ENCODE peak calls at places on chromosomes 7 and 10, in nine cellular contexts. X is cardiac muscle cell, G is tibial artery, Q is body of pancreas, E is OCI-LY7, P is colonic mucosa, Z is left ventricle myocardium inferior, L is fibroblast of lung, S is lung. C is an unnamed sample.
A peak's percentile ranks its signal among the peaks of the same experiment; 100 is the strongest.

GRCh38 chr10:119098576-119098975 is 5.3 kb upstream of the DENND10 start:
- DNase-seq in X (no peak), G (no peak), Q (no peak), E (no peak), P (no peak), Z (no peak), L (no peak), S (no peak), C (no peak)

GRCh38 chr7:149692557-149692982 is 80.8 kb downstream of the ZNF467 start:
- DNase-seq in X (peak; percentile 29), G (no peak), Q (no peak), E (no peak), P (no peak), Z (no peak), L (no peak), S (no peak), C (no peak)

GRCh38 chr7:130047801-130048200 is 3.4 kb downstream of the ZC3HC1 start:
- DNase-seq in X (no peak), G (no peak), Q (no peak), E (no peak), P (no peak), Z (no peak), L (peak; percentile 14), S (no peak), C (no peak)

GRCh38 chr7:29480456-29480855 is 83.2 kb upstream of the PRR15 start:
- DNase-seq in X (no peak), G (no peak), Q (peak; percentile 81), E (no peak), P (no peak), Z (no peak), L (no peak), S (no peak), C (no peak)

GRCh38 chr7:31080112-31080511 is 28.0 kb downstream of the ADCYAP1R1 start:
- DNase-seq in X (no peak), G (no peak), Q (no peak), E (no peak), P (no peak), Z (no peak), L (no peak), S (no peak), C (no peak)

GRCh38 chr10:46265981-46266505 is 20.8 kb upstream of the ANTXRL start:
- DNase-seq in X (no peak), G (no peak), Q (no peak), E (peak; percentile 90), P (no peak), Z (no peak), L (no peak), S (no peak), C (no peak)

GRCh38 chr7:156554488-156554887 is 86.1 kb upstream of the RNF32 start:
- DNase-seq in X (no peak), G (no peak), Q (no peak), E (no peak), P (no peak), Z (no peak), L (no peak), S (peak; percentile 22), C (no peak)

GRCh38 chr7:93747019-93747418 is 143.5 kb downstream of the TFPI2 start:
- DNase-seq in X (no peak), G (no peak), Q (no peak), E (no peak), P (no peak), Z (no peak), L (no peak), S (no peak), C (no peak)

GRCh38 chr7:45692031-45692430 is 117.9 kb downstream of the ADCY1 start:
- DNase-seq in X (no peak), G (no peak), Q (no peak), E (no peak), P (peak; percentile 14), Z (no peak), L (no peak), S (no peak), C (no peak)

GRCh38 chr10:58424176-58424575 is 39.0 kb downstream of the TFAM start:
- DNase-seq in X (no peak), G (no peak), Q (no peak), E (no peak), P (no peak), Z (no peak), L (peak; percentile 73), S (no peak), C (no peak)

GRCh38 chr10:104257235-104257634 is 2.5 kb downstream of the GSTO1 start:
- DNase-seq in X (no peak), G (no peak), Q (no peak), E (no peak), P (no peak), Z (no peak), L (no peak), S (no peak), C (no peak)

GRCh38 chr10:104254493-104255243 is at the start of gene GSTO1:
- DNase-seq in X (peak; percentile 67), G (peak; percentile 87), Q (peak; percentile 77), E (peak; percentile 54), P (peak; percentile 86), Z (peak; percentile 87), L (peak; percentile 74), S (peak; percentile 83), C (peak; percentile 27)

GRCh38 chr10:104255244-104255981 is 721 bp downstream of the GSTO1 start:
- DNase-seq in X (no peak), G (no peak), Q (no peak), E (peak; percentile 20), P (peak; percentile 61), Z (no peak), L (peak; percentile 72), S (no peak), C (no peak)

GRCh38 chr10:104258209-104258608 is 3.5 kb downstream of the GSTO1 start:
- DNase-seq in X (no peak), G (no peak), Q (no peak), E (no peak), P (no peak), Z (no peak), L (no peak), S (no peak), C (no peak)

GRCh38 chr10:104256335-104257080 is 1.8 kb downstream of the GSTO1 start:
- DNase-seq in X (no peak), G (no peak), Q (no peak), E (no peak), P (no peak), Z (no peak), L (peak; percentile 8), S (no peak), C (peak; percentile 50)
- H3K4me1 ChIP-seq in X (peaks cover 49% of the 10 kb centered on the region), G (peaks cover 44% of the 10 kb centered on the region), Q (peaks cover 58% of the 10 kb centered on the region), E (peaks cover 14% of the 10 kb centered on the region), P (peaks cover 6% of the 10 kb centered on the region), Z (peaks cover 78% of the 10 kb centered on the region), L (peaks cover 18% of the 10 kb centered on the region), S (peaks cover 28% of the 10 kb centered on the region), C (peaks cover 64% of the 10 kb centered on the region)

GRCh38 chr10:77355844-77356243 is 281.8 kb downstream of the KCNMA1 start:
- DNase-seq in X (no peak), G (no peak), Q (no peak), E (no peak), P (no peak), Z (no peak), L (peak; percentile 79), S (no peak), C (no peak)

GRCh38 chr10:77359287-77359691 is 278.3 kb downstream of the KCNMA1 start:
- DNase-seq in X (no peak), G (no peak), Q (no peak), E (no peak), P (no peak), Z (no peak), L (no peak), S (no peak), C (no peak)

GRCh38 chr10:77358666-77359065 is 278.9 kb downstream of the KCNMA1 start:
- DNase-seq in X (no peak), G (no peak), Q (no peak), E (no peak), P (no peak), Z (no peak), L (no peak), S (no peak), C (no peak)

GRCh38 chr10:77357611-77358010 is 280.0 kb downstream of the KCNMA1 start:
- DNase-seq in X (no peak), G (no peak), Q (no peak), E (no peak), P (no peak), Z (no peak), L (peak; percentile 75), S (no peak), C (no peak)

GRCh38 chr10:77357185-77357584 is 280.4 kb downstream of the KCNMA1 start:
- DNase-seq in X (no peak), G (no peak), Q (no peak), E (no peak), P (no peak), Z (no peak), L (no peak), S (no peak), C (no peak)
- H3K4me1 ChIP-seq in X (no peaks in the 10 kb centered on the region), G (peaks cover 36% of the 10 kb centered on the region), Q (no peaks in the 10 kb centered on the region), E (no peaks in the 10 kb centered on the region), P (no peaks in the 10 kb centered on the region), Z (no peaks in the 10 kb centered on the region), L (peaks cover 13% of the 10 kb centered on the region), S (no peaks in the 10 kb centered on the region), C (no peaks in the 10 kb centered on the region)

GRCh38 chr10:110959379-110960332 is 40.3 kb downstream of the SHOC2 start:
- DNase-seq in X (no peak), G (no peak), Q (no peak), E (no peak), P (no peak), Z (no peak), L (peak; percentile 31), S (no peak), C (no peak)
- H3K4me1 ChIP-seq in X (peaks cover 26% of the 10 kb centered on the region), G (peaks cover 30% of the 10 kb centered on the region), Q (peaks cover 49% of the 10 kb centered on the region), E (no peaks in the 10 kb centered on the region), P (no peaks in the 10 kb centered on the region), Z (peaks cover 61% of the 10 kb centered on the region), L (no peaks in the 10 kb centered on the region), S (peaks cover 22% of the 10 kb centered on the region), C (peaks cover 25% of the 10 kb centered on the region)

GRCh38 chr10:117350905-117351304 is 24.3 kb downstream of the PDZD8 start:
- DNase-seq in X (no peak), G (no peak), Q (no peak), E (no peak), P (no peak), Z (no peak), L (no peak), S (no peak), C (no peak)

GRCh38 chr10:117348236-117348635 is 27.0 kb downstream of the PDZD8 start:
- DNase-seq in X (no peak), G (no peak), Q (no peak), E (no peak), P (no peak), Z (no peak), L (no peak), S (no peak), C (no peak)

GRCh38 chr10:117345143-117345542 is 30.1 kb downstream of the PDZD8 start:
- DNase-seq in X (no peak), G (no peak), Q (no peak), E (no peak), P (no peak), Z (no peak), L (no peak), S (no peak), C (no peak)

GRCh38 chr10:117342638-117343037 is 32.6 kb downstream of the PDZD8 start:
- DNase-seq in X (no peak), G (no peak), Q (no peak), E (no peak), P (no peak), Z (no peak), L (peak; percentile 91), S (no peak), C (no peak)

DNA sequence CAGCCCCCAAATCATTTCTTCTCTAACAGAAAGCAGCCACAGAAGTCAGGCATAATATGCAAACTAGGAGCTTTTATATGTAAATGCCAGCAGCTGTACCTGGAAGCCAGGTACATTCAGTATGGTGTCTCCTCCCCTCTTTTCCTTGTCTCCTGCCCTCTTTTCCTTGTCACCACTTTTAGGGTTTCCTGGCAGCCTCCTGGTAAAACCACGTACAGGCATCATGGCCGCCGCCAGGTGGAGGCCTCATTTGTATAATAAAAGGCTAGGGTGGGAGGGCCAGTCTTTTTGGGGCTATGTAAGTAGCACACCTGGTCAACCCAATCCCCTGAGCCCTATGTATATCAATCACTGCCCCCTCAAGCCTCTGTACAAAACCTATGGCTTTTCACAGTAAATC is 28.7 kb downstream of the PDZD8 start:
- DNase-seq in X (no peak), G (no peak), Q (no peak), E (no peak), P (peak; percentile 57), Z (no peak), L (no peak), S (no peak), C (no peak)
- H3K4me1 ChIP-seq in X (no peaks in the 10 kb centered on the region), G (peaks cover 9% of the 10 kb centered on the region), Q (peaks cover 41% of the 10 kb centered on the region), E (no peaks in the 10 kb centered on the region), P (peaks cover 16% of the 10 kb centered on the region), Z (peaks cover 38% of the 10 kb centered on the region), L (peaks cover 7% of the 10 kb centered on the region), S (peaks cover 7% of the 10 kb centered on the region), C (peaks cover 22% of the 10 kb centered on the region)

C was measured in CD4-positive, alpha-beta memory T cell.